ENCODE peak calls at places on chromosomes 16 and 17, in seven cellular contexts. M, J, E, B, Y, U and K are unnamed samples.

GRCh38 chr17:45397796-45398195 is 34.9 kb downstream of the ARHGAP27 start:
- DNase-seq in M (no peak), J (no peak), E (no peak), B (no peak), Y (no peak), U (no peak), K (no peak)

GRCh38 chr17:44522883-44523671 is 19.9 kb upstream of the GPATCH8 start:
- DNase-seq in M (peak), J (peak), E (peak), B (peak), Y (no peak), U (peak), K (peak)

GRCh38 chr16:1079786-1080525 is 7.4 kb downstream of the SSTR5 start:
- DNase-seq in M (no peak), J (no peak), E (no peak), B (no peak), Y (no peak), U (no peak), K (no peak)

GRCh38 chr17:66677201-66677981 is 157.5 kb upstream of the CACNG5 start:
- DNase-seq in M (no peak), J (no peak), E (no peak), B (peak), Y (no peak), U (peak), K (no peak)

GRCh38 chr17:5638596-5638995 is 54.3 kb upstream of the NLRP1 start:
- DNase-seq in M (no peak), J (no peak), E (no peak), B (no peak), Y (no peak), U (no peak), K (no peak)

GRCh38 chr17:50274945-50275221 is 617 bp downstream of the TMEM92 start:
- DNase-seq in M (no peak), J (no peak), E (no peak), B (no peak), Y (no peak), U (no peak), K (no peak)

GRCh38 chr17:82193520-82194236 is 19.0 kb downstream of the CCDC57 start:
- DNase-seq in M (no peak), J (no peak), E (no peak), B (no peak), Y (no peak), U (no peak), K (no peak)

GRCh38 chr17:55304171-55304859 is 39.6 kb downstream of the HLF start:
- DNase-seq in M (no peak), J (no peak), E (no peak), B (no peak), Y (no peak), U (no peak), K (no peak)

GRCh38 chr16:2775765-2776499 is 1.1 kb downstream of the ELOB start:
- DNase-seq in M (no peak), J (no peak), E (no peak), B (no peak), Y (no peak), U (no peak), K (no peak)

GRCh38 chr16:29804455-29805231 is 1.7 kb upstream of the MAZ start:
- DNase-seq in M (peak), J (peak), E (peak), B (peak), Y (no peak), U (peak), K (no peak)

GRCh38 chr17:61378658-61379456 is 20.8 kb upstream of the TBX2 start:
- DNase-seq in M (no peak), J (no peak), E (no peak), B (no peak), Y (no peak), U (no peak), K (no peak)

GRCh38 chr17:79137015-79137770 is 62.6 kb downstream of the ENGASE start:
- DNase-seq in M (no peak), J (no peak), E (no peak), B (no peak), Y (no peak), U (no peak), K (no peak)

GRCh38 chr17:73091770-73092517 is 544 bp downstream of the SLC39A11 start:
- DNase-seq in M (peak), J (no peak), E (peak), B (no peak), Y (no peak), U (peak), K (no peak)

GRCh38 chr17:80423536-80424225 is 8.7 kb downstream of the ENDOV start:
- DNase-seq in M (no peak), J (no peak), E (no peak), B (no peak), Y (no peak), U (no peak), K (no peak)

GRCh38 chr16:21116148-21116693 is 34.4 kb downstream of the DNAH3 start:
- DNase-seq in M (no peak), J (no peak), E (no peak), B (peak), Y (no peak), U (peak), K (peak)

GRCh38 chr16:20181386-20181785 is 107.7 kb upstream of the GPR139 start:
- DNase-seq in M (no peak), J (no peak), E (no peak), B (no peak), Y (no peak), U (no peak), K (no peak)

GRCh38 chr17:6786618-6787017 is 10.6 kb downstream of the FBXO39 start:
- DNase-seq in M (no peak), J (no peak), E (no peak), B (peak), Y (no peak), U (peak), K (no peak)

GRCh38 chr16:58331024-58331707 is 36.3 kb upstream of the PRSS54 start:
- DNase-seq in M (peak), J (no peak), E (no peak), B (no peak), Y (no peak), U (no peak), K (no peak)

GRCh38 chr16:54080524-54081008 is 206.0 kb downstream of the IRX3 start:
- DNase-seq in M (no peak), J (no peak), E (no peak), B (peak), Y (no peak), U (peak), K (no peak)

GRCh38 chr16:66832661-66833305 is 2.0 kb upstream of the NAE1 start:
- DNase-seq in M (no peak), J (no peak), E (no peak), B (peak), Y (no peak), U (peak), K (no peak)

GRCh38 chr17:22266231-22266630 is 573.9 kb downstream of the KCNJ18 start:
- DNase-seq in M (no peak), J (no peak), E (no peak), B (peak), Y (no peak), U (no peak), K (no peak)

GRCh38 chr16:3092501-3092991 is 6.5 kb downstream of the ZSCAN10 start:
- DNase-seq in M (no peak), J (no peak), E (no peak), B (no peak), Y (no peak), U (no peak), K (no peak)

GRCh38 chr17:66673668-66674276 is 161.1 kb upstream of the CACNG5 start:
- DNase-seq in M (peak), J (peak), E (no peak), B (peak), Y (no peak), U (peak), K (peak)

GRCh38 chr16:78522327-78522726 is 422.9 kb downstream of the WWOX start:
- DNase-seq in M (no peak), J (no peak), E (no peak), B (no peak), Y (no peak), U (no peak), K (no peak)

GRCh38 chr17:79988163-79988971 is 47.3 kb downstream of the TBC1D16 start:
- DNase-seq in M (no peak), J (no peak), E (no peak), B (peak), Y (no peak), U (peak), K (peak)

GRCh38 chr17:41811549-41812175 is at the start of gene P3H4:
- DNase-seq in M (peak), J (peak), E (peak), B (peak), Y (peak), U (peak), K (peak)

GRCh38 chr17:79746955-79747507 is 16.3 kb downstream of the ENPP7 start:
- DNase-seq in M (peak), J (no peak), E (no peak), B (no peak), Y (no peak), U (peak), K (no peak)

GRCh38 chr17:79844869-79845600 is 5.8 kb upstream of the CBX4 start:
- DNase-seq in M (peak), J (peak), E (peak), B (no peak), Y (no peak), U (peak), K (peak)

GRCh38 chr17:73588291-73589095 is 55.8 kb downstream of the SDK2 start:
- DNase-seq in M (no peak), J (no peak), E (no peak), B (no peak), Y (no peak), U (no peak), K (peak)

GRCh38 chr17:45170976-45171337 is 9.3 kb downstream of the HEXIM2 start:
- DNase-seq in M (no peak), J (no peak), E (peak), B (peak), Y (no peak), U (peak), K (no peak)

GRCh38 chr17:66310528-66311148 is 8.2 kb downstream of the PRKCA start:
- DNase-seq in M (peak), J (no peak), E (no peak), B (no peak), Y (no peak), U (no peak), K (peak)

GRCh38 chr17:60323754-60324153 is 68.2 kb downstream of the USP32 start:
- DNase-seq in M (no peak), J (no peak), E (no peak), B (no peak), Y (no peak), U (no peak), K (no peak)

GRCh38 chr17:60327870-60328362 is 64.0 kb downstream of the USP32 start:
- DNase-seq in M (peak), J (no peak), E (no peak), B (no peak), Y (no peak), U (no peak), K (no peak)

GRCh38 chr17:60327122-60327869 is 64.6 kb downstream of the USP32 start:
- DNase-seq in M (peak), J (no peak), E (no peak), B (no peak), Y (no peak), U (no peak), K (no peak)

GRCh38 chr17:60326702-60327101 is 65.2 kb downstream of the USP32 start:
- DNase-seq in M (no peak), J (no peak), E (no peak), B (no peak), Y (no peak), U (no peak), K (no peak)

GRCh38 chr17:60325730-60326524 is 66.0 kb downstream of the USP32 start:
- DNase-seq in M (no peak), J (no peak), E (no peak), B (no peak), Y (no peak), U (no peak), K (no peak)
- TF ChIP-seq CTCF in M (no peak), J (no peak), E (no peak), B (no peak), Y (no peak), U (no peak), K (no peak)

DNA sequence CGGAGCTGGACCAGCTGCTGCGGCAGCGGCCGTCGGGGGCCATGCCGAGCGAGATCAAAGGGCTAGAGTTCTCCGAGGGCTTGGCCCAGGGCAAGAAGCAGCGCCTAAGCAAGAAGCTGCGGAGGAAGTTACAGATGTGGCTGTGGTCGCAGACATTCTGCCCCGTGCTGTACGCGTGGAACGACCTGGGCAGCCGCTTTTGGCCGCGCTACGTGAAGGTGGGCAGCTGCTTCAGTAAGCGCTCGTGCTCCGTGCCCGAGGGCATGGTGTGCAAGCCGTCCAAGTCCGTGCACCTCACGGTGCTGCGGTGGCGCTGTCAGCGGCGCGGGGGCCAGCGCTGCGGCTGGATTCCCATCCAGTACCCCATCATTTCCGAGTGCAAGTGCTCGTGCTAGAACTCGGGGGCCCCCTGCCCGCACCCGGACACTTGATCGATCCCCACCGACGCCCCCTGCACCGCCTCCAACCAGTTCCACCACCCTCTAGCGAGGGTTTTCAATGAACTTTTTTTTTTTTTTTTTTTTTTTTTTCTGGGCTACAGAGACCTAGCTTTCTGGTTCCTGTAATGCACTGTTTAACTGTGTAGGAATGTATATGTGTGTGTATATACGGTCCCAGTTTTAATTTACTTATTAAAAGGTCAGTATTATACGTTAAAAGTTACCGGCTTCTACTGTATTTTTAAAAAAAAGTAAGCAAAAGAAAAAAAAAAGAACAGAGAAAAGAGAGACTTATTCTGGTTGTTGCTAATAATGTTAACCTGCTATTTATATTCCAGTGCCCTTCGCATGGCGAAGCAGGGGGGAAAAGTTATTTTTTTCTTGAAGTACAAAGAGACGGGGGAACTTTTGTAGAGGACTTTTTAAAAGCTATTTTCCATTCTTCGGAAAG is 1.3 kb downstream of the NOG start:
- DNase-seq in M (peak), J (peak), E (no peak), B (peak), Y (no peak), U (peak), K (peak)
- TF ChIP-seq CTCF in M (no peak), J (no peak), E (no peak), B (no peak), Y (no peak), U (no peak), K (no peak)

DNA sequence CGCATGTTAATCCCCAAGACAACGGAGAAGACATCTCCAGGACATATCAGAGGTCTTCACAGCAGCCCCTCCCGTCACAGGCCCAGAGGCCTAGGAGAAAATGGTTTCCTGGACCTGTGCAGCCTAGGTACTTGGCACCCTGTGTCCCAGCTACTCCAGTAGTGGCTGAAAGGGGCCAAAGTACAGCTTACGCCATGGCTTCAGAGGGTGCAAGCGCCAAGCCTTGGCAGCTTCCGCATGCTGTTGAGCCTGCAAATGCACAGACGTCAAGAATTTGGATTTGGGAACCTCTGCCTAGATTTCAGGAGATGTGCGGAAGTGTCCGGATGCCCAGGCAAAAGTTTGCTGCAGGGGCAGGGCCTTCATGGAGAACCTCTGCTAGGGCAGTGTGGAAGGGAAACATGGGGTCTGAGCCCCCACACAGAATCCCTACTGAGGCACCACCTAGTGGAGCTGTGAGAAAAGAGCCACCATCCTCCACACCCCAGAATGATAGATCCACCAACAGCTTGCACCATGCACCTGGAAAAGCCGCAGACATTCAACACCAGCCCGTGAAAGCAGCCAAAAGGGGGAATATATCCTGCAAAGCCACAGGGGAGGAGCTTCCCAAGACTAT is 159.3 kb upstream of the COX10 start:
- DNase-seq in M (no peak), J (no peak), E (no peak), B (no peak), Y (no peak), U (no peak), K (no peak)
- TF ChIP-seq CTCF in M (peak), J (no peak), E (no peak), B (no peak), Y (no peak), U (no peak), K (no peak)

DNA sequence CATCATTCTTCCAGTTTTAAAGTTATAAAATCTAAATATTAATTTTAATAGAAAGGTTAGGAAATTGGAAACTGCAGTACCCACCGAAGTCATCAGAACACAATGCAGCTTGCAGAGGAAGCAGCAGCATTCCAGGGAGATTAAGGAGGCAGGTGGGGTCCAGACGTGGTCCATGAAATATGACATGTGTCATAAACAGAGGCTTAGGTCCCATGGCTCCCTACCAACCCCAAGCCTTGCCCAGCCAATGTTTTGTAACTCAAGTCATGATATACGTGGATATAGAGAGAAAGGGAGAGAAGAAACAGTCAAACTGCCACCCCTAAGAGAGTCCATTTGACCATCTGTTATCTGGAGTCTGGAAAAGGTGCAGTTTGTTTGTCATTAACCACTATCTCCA is 670.0 kb downstream of the TOX3 start:
- DNase-seq in M (no peak), J (no peak), E (no peak), B (no peak), Y (no peak), U (no peak), K (no peak)
- TF ChIP-seq CTCF in M (no peak), J (no peak), E (no peak), B (no peak), Y (no peak), U (no peak), K (no peak)

DNA sequence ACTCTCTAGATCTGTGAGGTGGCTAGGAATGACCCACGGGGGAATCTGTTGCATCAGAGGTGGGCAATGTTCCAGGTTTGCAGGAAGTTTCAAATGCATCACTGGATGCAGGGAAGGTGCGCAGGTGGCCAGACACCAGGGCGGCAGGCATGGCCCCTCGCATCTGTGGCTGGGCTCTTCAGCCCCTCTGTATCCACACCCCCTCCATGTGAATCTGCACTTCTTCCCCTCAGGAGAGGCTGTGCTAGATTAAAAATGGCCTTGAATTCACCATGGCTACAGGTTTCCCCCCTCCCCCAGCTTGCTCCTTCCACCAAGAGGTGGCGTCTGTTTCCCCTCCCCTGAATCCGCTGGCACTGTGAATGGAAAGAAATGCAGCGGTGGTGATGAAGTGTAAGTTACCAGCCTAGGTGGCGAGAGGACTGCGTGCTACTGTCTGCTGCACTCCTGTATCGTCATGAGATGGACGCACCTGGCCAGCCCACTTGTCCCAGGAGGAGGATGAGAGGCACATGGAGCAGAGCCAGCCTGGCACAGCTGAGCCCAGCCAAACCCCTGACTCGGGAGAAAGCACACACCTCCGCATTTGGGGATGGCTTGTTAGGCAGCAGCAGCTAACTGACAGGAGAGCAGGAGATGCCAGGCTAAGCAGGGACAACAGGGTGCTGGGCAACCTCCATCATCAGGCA is 26.3 kb downstream of the TNFRSF13B start:
- DNase-seq in M (peak), J (no peak), E (no peak), B (no peak), Y (no peak), U (no peak), K (no peak)
- TF ChIP-seq CTCF in M (peak), J (peak), E (no peak), B (no peak), Y (no peak), U (no peak), K (no peak)

DNA sequence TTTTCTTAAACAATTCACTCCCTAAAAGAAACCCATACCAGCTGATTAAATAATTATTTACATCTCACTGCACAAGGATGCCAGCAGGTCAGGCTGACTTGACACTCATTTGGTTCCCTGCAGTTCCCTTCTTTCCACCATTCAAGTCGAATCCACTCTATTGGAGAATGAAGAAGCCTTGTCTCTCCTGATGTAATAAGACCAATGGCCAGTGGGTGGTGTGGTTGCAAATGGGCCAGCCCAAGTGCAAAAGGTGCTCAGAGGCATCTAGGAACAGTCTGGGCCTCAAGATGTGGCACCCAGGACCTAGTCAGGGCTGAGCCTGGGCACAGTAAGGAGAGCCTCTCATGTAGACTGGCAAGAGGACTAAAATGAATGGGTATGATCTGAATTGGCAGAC is 9.3 kb downstream of the C16orf78 start:
- DNase-seq in M (peak), J (no peak), E (no peak), B (no peak), Y (no peak), U (no peak), K (peak)
- TF ChIP-seq CTCF in M (peak), J (peak), E (no peak), B (no peak), Y (no peak), U (no peak), K (no peak)